ENCODE peak calls at places on chromosomes 16 and 17, in four cellular contexts. One of them, this sample, is unnamed.
A peak's percentile ranks its signal among the peaks of the same experiment; 100 is the strongest.

GRCh38 chr17:20925091-20925490 is 117.7 kb downstream of the USP22 start:
- DNase-seq in fibroblast of the aortic adventitia: peak; percentile 48
- DNase-seq in body of pancreas: no peak
- DNase-seq in psoas muscle: no peak
- DNase-seq in this sample: peak; percentile 44

GRCh38 chr16:53821957-53822625 is 118.1 kb downstream of the FTO start:
- DNase-seq in fibroblast of the aortic adventitia: peak; percentile 85
- DNase-seq in body of pancreas: no peak
- DNase-seq in psoas muscle: no peak
- DNase-seq in this sample: peak; percentile 77

GRCh38 chr17:71467719-71468118 is 653.1 kb upstream of the SOX9 start:
- DNase-seq in fibroblast of the aortic adventitia: no peak
- DNase-seq in body of pancreas: no peak
- DNase-seq in psoas muscle: no peak
- DNase-seq in this sample: no peak

GRCh38 chr16:3171181-3171854 is 16.7 kb upstream of the OR1F1 start:
- DNase-seq in fibroblast of the aortic adventitia: no peak
- DNase-seq in body of pancreas: no peak
- DNase-seq in psoas muscle: no peak
- DNase-seq in this sample: no peak

GRCh38 chr17:48471807-48472484 is 41.9 kb upstream of the SKAP1 start:
- DNase-seq in fibroblast of the aortic adventitia: no peak
- DNase-seq in body of pancreas: no peak
- DNase-seq in psoas muscle: no peak
- DNase-seq in this sample: no peak

GRCh38 chr17:17636456-17636855 is 44.8 kb upstream of the RAI1 start:
- DNase-seq in fibroblast of the aortic adventitia: peak; percentile 41
- DNase-seq in body of pancreas: no peak
- DNase-seq in psoas muscle: no peak
- DNase-seq in this sample: no peak

GRCh38 chr17:56699186-56699895 is 105.8 kb downstream of the NOG start:
- DNase-seq in fibroblast of the aortic adventitia: peak; percentile 84
- DNase-seq in body of pancreas: peak; percentile 40
- DNase-seq in psoas muscle: peak; percentile 87
- DNase-seq in this sample: peak; percentile 95

GRCh38 chr16:84284168-84284722 is 10.4 kb upstream of the WFDC1 start:
- DNase-seq in fibroblast of the aortic adventitia: peak; percentile 33
- DNase-seq in body of pancreas: peak; percentile 14
- DNase-seq in psoas muscle: peak; percentile 76
- DNase-seq in this sample: peak; percentile 60

GRCh38 chr17:44146375-44147346 is 4.9 kb downstream of the HROB start:
- DNase-seq in fibroblast of the aortic adventitia: no peak
- DNase-seq in body of pancreas: no peak
- DNase-seq in psoas muscle: no peak
- DNase-seq in this sample: no peak

GRCh38 chr16:48321307-48322036 is 63.7 kb downstream of the SIAH1 start:
- DNase-seq in fibroblast of the aortic adventitia: peak; percentile 34
- DNase-seq in body of pancreas: no peak
- DNase-seq in psoas muscle: no peak
- DNase-seq in this sample: peak; percentile 72

GRCh38 chr17:14923981-14924380 is 341.1 kb downstream of the PMP22 start:
- DNase-seq in fibroblast of the aortic adventitia: no peak
- DNase-seq in body of pancreas: no peak
- DNase-seq in psoas muscle: no peak
- DNase-seq in this sample: peak; percentile 87

GRCh38 chr17:57275365-57275764 is 19.0 kb downstream of the MSI2 start:
- DNase-seq in fibroblast of the aortic adventitia: no peak
- DNase-seq in body of pancreas: no peak
- DNase-seq in psoas muscle: no peak
- DNase-seq in this sample: no peak

GRCh38 chr17:75612906-75613626 is 20.2 kb upstream of the SMIM5 start:
- DNase-seq in fibroblast of the aortic adventitia: no peak
- DNase-seq in body of pancreas: no peak
- DNase-seq in psoas muscle: no peak
- DNase-seq in this sample: no peak

GRCh38 chr16:425082-425718 is at the start of gene RAB11FIP3:
- DNase-seq in fibroblast of the aortic adventitia: peak; percentile 66
- DNase-seq in body of pancreas: peak; percentile 78
- DNase-seq in psoas muscle: peak; percentile 90
- DNase-seq in this sample: peak; percentile 63

GRCh38 chr16:88636488-88637265 is 1.7 kb upstream of the IL17C start:
- DNase-seq in fibroblast of the aortic adventitia: no peak
- DNase-seq in body of pancreas: no peak
- DNase-seq in psoas muscle: no peak
- DNase-seq in this sample: no peak

GRCh38 chr17:40963838-40964237 is 2.9 kb downstream of the KRT39 start:
- DNase-seq in fibroblast of the aortic adventitia: peak; percentile 49
- DNase-seq in body of pancreas: no peak
- DNase-seq in psoas muscle: no peak
- DNase-seq in this sample: peak; percentile 59

DNA sequence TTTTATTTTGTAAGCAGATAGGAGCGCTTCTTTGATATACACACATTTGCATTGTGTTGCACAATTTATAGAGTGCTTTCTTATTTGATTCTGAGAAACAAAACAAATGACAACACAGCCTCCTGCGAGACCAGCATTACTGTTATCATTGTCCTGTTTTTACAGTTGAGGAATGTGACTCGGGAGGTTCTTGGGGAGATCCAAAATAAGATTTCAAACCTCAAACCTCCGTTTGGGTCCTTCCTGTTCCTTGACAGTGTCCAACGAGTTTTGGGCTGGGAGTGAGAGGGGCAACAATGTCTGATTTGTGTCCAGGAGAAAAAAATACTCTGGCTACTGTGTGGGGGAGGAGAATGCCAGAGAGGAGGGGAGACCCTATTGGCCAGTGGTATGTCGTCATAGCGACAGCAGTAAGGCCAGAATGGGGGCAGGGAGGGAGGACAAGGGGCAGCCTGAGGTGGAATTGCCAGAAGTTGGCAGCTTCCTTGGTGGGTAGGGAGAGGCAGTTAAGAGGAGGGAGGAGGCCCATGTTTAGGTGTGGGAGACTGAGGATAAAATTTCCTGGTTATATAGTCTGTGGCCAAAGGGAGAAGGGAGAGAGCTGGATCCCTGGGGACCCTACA is 45.5 kb downstream of the TMEM132E start:
- DNase-seq in fibroblast of the aortic adventitia: no peak
- DNase-seq in body of pancreas: no peak
- DNase-seq in psoas muscle: no peak
- DNase-seq in this sample: no peak
- H3K4me3 ChIP-seq in fibroblast of the aortic adventitia: no peak overlapping the region
- H3K4me3 ChIP-seq in body of pancreas: no peak overlapping the region
- H3K4me3 ChIP-seq in psoas muscle: no peak overlapping the region
- H3K4me3 ChIP-seq in this sample: no peak overlapping the region

GRCh38 chr17:31536451-31536850 is 145.0 kb downstream of the RAB11FIP4 start:
- DNase-seq in fibroblast of the aortic adventitia: no peak
- DNase-seq in body of pancreas: no peak
- DNase-seq in psoas muscle: no peak
- DNase-seq in this sample: no peak
- H3K4me3 ChIP-seq in fibroblast of the aortic adventitia: no peak overlapping the region
- H3K4me3 ChIP-seq in body of pancreas: no peak overlapping the region
- H3K4me3 ChIP-seq in psoas muscle: no peak overlapping the region
- H3K4me3 ChIP-seq in this sample: no peak overlapping the region

DNA sequence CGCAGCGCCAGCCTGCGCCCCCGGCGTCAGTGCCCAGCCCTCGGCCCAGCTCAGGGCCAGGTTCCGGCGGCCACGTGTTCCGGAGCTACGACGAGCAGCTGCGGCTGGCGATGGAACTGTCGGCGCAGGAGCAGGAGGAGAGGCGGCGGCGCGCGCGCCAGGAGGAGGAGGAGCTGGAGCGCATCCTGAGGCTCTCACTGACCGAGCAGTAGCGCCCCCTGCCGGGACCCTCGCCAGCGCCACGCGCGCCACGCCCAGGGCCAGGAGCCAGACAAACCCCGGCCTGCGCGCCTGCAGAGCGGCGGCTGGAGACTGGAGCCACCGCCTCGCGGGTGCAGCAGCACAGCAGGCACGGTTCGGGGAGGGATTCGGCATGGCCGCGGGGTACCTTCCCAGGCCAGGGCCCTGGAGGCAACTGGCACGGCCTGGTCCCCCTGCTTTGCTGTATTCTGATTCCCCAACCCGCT is 9.3 kb downstream of the CORO6 start:
- DNase-seq in fibroblast of the aortic adventitia: peak; percentile 83
- DNase-seq in body of pancreas: peak; percentile 87
- DNase-seq in psoas muscle: peak; percentile 98
- DNase-seq in this sample: peak; percentile 86
- H3K4me3 ChIP-seq in fibroblast of the aortic adventitia: peak overlapping the region; percentile 25
- H3K4me3 ChIP-seq in body of pancreas: no peak overlapping the region
- H3K4me3 ChIP-seq in psoas muscle: peak overlapping the region; percentile 40
- H3K4me3 ChIP-seq in this sample: peak overlapping the region; percentile 17

DNA sequence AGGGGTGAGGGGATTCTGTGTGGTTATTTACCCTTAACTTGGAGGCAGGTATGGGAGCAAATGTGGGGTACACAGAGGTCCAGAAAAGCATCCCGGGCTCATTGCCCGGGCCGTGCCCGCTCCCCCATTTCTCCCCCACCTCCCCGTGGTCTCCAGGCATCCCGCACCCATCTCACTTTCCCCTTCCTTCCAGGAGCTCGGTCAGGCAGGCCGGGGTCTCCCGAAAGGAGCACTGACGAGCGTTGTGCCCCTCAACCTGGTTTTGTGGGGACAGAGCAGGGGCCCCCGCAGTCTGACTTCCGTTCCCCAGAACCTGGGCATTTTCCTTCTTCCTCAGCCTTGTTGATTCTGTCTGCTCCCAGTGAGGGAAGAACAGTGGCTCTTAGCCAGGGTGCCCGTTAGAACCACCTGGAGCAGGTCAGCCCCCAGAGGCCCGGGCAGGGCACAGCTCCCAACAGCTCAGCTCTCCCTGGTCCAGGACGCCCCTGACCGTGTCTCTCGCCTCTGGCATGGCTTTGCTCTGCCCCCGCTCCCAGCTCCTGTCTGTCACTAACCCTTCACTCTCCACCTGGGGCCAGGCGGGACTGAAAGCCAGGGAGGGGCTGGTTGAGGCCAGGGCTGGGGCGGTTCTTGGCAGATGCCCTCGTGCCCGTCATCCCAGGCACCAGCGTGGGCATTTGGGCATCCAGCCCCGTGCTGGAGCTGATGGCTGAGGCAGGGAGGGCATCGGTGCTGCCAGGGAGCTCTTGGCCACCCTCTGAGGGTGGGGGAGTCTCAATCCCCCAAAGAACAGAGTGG is 12.5 kb upstream of the NUDT16L1 start:
- DNase-seq in fibroblast of the aortic adventitia: no peak
- DNase-seq in body of pancreas: no peak
- DNase-seq in psoas muscle: peak; percentile 56
- DNase-seq in this sample: no peak
- H3K4me3 ChIP-seq in fibroblast of the aortic adventitia: peak overlapping the region; percentile 66
- H3K4me3 ChIP-seq in body of pancreas: no peak overlapping the region
- H3K4me3 ChIP-seq in psoas muscle: peak overlapping the region; percentile 46
- H3K4me3 ChIP-seq in this sample: peak overlapping the region; percentile 44

DNA sequence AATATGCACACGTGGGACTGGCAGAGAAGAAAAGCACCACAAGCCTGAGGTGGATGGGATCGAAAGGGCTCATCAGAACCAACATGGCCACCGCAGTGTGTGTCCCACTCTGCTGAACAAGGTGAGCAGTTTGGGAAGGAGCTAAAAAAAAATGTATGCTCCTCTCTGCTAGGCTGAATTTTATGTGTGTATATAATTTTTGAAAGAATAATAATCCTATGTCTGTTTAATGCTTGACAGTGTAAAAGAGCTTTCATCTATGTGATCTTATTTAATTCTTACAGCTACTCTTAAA is 14.2 kb upstream of the EEF2K start:
- DNase-seq in fibroblast of the aortic adventitia: no peak
- DNase-seq in body of pancreas: no peak
- DNase-seq in psoas muscle: peak; percentile 62
- DNase-seq in this sample: peak; percentile 52
- H3K4me3 ChIP-seq in fibroblast of the aortic adventitia: peak overlapping the region; percentile 62
- H3K4me3 ChIP-seq in body of pancreas: no peak overlapping the region
- H3K4me3 ChIP-seq in psoas muscle: peak overlapping the region; percentile 84
- H3K4me3 ChIP-seq in this sample: peak overlapping the region; percentile 57

GRCh38 chr17:74274703-74275340 is 788 bp downstream of the DNAI2 start:
- DNase-seq in fibroblast of the aortic adventitia: no peak
- DNase-seq in body of pancreas: no peak
- DNase-seq in psoas muscle: no peak
- DNase-seq in this sample: no peak
- H3K4me3 ChIP-seq in fibroblast of the aortic adventitia: no peak overlapping the region
- H3K4me3 ChIP-seq in body of pancreas: no peak overlapping the region
- H3K4me3 ChIP-seq in psoas muscle: no peak overlapping the region
- H3K4me3 ChIP-seq in this sample: no peak overlapping the region

GRCh38 chr17:55577687-55578086 is 66.4 kb upstream of the SMIM36 start:
- DNase-seq in fibroblast of the aortic adventitia: no peak
- DNase-seq in body of pancreas: no peak
- DNase-seq in psoas muscle: peak; percentile 52
- DNase-seq in this sample: peak; percentile 54
- H3K4me3 ChIP-seq in fibroblast of the aortic adventitia: no peak overlapping the region
- H3K4me3 ChIP-seq in body of pancreas: no peak overlapping the region
- H3K4me3 ChIP-seq in psoas muscle: peak overlapping the region; percentile 49
- H3K4me3 ChIP-seq in this sample: peak overlapping the region; percentile 38